ENCODE peak calls at places on chromosome 2, in four cellular contexts. B, P, Y and T are unnamed samples. For H3K9me3, the result is how much of the 10 kb centered on the place peaks cover.

GRCh38 chr2:217801711-217802110 is 201.1 kb downstream of the TNS1 start:
- DNase-seq in B (no peak), P (peak), Y (no peak), T (no peak)

GRCh38 chr2:61135510-61135909 is 26.5 kb upstream of the C2orf74 start:
- DNase-seq in B (no peak), P (no peak), Y (peak), T (no peak)

GRCh38 chr2:152335016-152335850 is at the start of gene FMNL2:
- DNase-seq in B (peak), P (peak), Y (peak), T (peak)

GRCh38 chr2:3229221-3229620 is 148.4 kb downstream of the EIPR1 start:
- DNase-seq in B (no peak), P (no peak), Y (no peak), T (no peak)

GRCh38 chr2:216426938-216427337 is 14.7 kb downstream of the SMARCAL1 start:
- DNase-seq in B (peak), P (no peak), Y (no peak), T (no peak)

GRCh38 chr2:225693259-225693658 is 293.7 kb downstream of the NYAP2 start:
- DNase-seq in B (no peak), P (no peak), Y (no peak), T (no peak)

GRCh38 chr2:26626606-26627005 is 14.6 kb downstream of the CIB4 start:
- DNase-seq in B (no peak), P (no peak), Y (no peak), T (no peak)

GRCh38 chr2:237456200-237456731 is 30.8 kb upstream of the MLPH start:
- DNase-seq in B (peak), P (peak), Y (no peak), T (no peak)

GRCh38 chr2:109144721-109145120 is 15.7 kb downstream of the SH3RF3 start:
- DNase-seq in B (no peak), P (no peak), Y (no peak), T (no peak)

GRCh38 chr2:164478205-164478604 is 143.1 kb downstream of the GRB14 start:
- DNase-seq in B (no peak), P (no peak), Y (no peak), T (no peak)

GRCh38 chr2:128373346-128374000 is 54.8 kb upstream of the HS6ST1 start:
- DNase-seq in B (no peak), P (no peak), Y (no peak), T (no peak)

GRCh38 chr2:67997528-67998267 is 65.1 kb downstream of the C1D start:
- DNase-seq in B (peak), P (no peak), Y (no peak), T (no peak)

GRCh38 chr2:58709274-58709673 is 468.1 kb upstream of the FANCL start:
- DNase-seq in B (no peak), P (no peak), Y (no peak), T (no peak)

GRCh38 chr2:104447831-104448434 is 406.0 kb upstream of the POU3F3 start:
- DNase-seq in B (no peak), P (no peak), Y (no peak), T (no peak)

GRCh38 chr2:80054339-80054675 is 250.2 kb downstream of the LRRTM1 start:
- DNase-seq in B (no peak), P (no peak), Y (no peak), T (no peak)

GRCh38 chr2:145769053-145769716 is 1249.3 kb upstream of the ZEB2 start:
- DNase-seq in B (no peak), P (no peak), Y (no peak), T (no peak)

GRCh38 chr2:16653799-16654198 is 11.8 kb downstream of the CYRIA start:
- DNase-seq in B (peak), P (no peak), Y (no peak), T (no peak)

GRCh38 chr2:62221141-62221540 is 25.2 kb downstream of the B3GNT2 start:
- DNase-seq in B (no peak), P (no peak), Y (no peak), T (no peak)
- H3K27ac ChIP-seq in B (no peak), P (no peak), Y (no peak), T (no peak)

DNA sequence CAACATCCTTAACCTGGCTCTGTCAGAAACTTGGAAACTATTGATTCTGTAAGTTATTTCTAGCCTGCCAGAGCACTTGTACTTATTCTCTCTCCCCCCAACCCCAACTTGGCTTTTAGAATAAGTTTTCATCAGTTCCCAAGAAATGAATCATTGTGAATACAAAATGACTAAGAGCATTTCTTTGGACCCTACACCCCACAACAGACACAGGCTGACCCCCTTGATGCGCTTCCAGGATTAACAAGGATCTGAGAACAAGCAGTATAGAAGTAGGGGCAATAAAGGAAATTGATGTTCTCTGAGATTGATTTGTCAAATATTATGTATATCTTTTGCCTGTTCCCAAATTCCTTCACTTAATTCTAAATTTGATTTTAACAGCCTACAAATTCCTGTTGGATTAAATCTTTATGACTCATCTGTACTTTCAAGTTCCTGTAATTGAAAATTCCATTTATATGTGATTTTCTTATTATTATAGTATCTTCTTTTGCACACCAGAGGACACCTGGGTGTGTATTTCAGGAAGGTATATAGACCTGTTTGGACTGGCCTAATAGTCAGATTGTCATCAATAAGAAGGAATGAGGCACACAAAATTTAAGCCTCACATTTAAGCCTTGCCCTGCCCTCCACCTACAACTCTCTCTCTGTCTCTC is 10.2 kb upstream of the PTPN4 start:
- DNase-seq in B (no peak), P (no peak), Y (no peak), T (no peak)
- H3K9me3 ChIP-seq in B (under half), P (under half), Y (under half), T (under half)

GRCh38 chr2:176449852-176450251 is 180.6 kb downstream of the MTX2 start:
- DNase-seq in B (no peak), P (no peak), Y (no peak), T (peak)
- H3K27ac ChIP-seq in B (no peak), P (no peak), Y (no peak), T (no peak)

GRCh38 chr2:153584244-153584643 is 105.7 kb upstream of the RPRM start:
- DNase-seq in B (no peak), P (no peak), Y (peak), T (no peak)
- H3K9me3 ChIP-seq in B (under half), P (under half), Y (under half), T (under half)

GRCh38 chr2:9212010-9212638 is 5.5 kb downstream of the ASAP2 start:
- DNase-seq in B (no peak), P (no peak), Y (no peak), T (no peak)
- H3K27ac ChIP-seq in B (no peak), P (peak), Y (no peak), T (no peak)

DNA sequence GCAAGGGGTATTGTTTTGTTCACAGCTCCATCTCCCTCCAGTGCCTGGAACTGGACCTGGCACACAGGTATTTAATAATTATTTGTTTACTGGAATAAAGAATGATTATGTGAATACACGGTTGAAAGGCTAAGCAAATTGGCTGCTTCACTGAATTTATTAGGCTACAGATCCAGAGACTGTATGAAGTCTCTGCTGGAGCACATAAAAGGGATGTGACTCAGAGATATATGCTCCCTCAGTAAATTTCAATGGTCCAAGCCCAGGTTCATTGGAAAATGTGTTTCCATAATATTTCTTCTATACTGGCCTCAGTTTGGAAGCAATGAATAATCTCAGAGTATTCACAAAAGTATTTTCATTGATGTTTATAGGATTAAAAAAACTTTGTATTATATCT is 121.5 kb upstream of the SCN1A start:
- DNase-seq in B (no peak), P (no peak), Y (no peak), T (no peak)
- H3K9me3 ChIP-seq in B (under half), P (under half), Y (under half), T (under half)